ENCODE peak calls at places on chromosomes 16 and 17, in five cellular contexts. One of them, this sample, is unnamed.

GRCh38 chr17:4003501-4004421 is 39.5 kb upstream of the ATP2A3 start:
- DNase-seq in ascending aorta: peak; percentile 63
- DNase-seq in PC-3: no peak
- DNase-seq in fibroblast of lung: no peak
- DNase-seq in Caco-2: peak; percentile 89
- DNase-seq in this sample: no peak

GRCh38 chr16:55370762-55371482 is 46.9 kb downstream of the IRX6 start:
- DNase-seq in ascending aorta: peak; percentile 79
- DNase-seq in PC-3: peak; percentile 22
- DNase-seq in fibroblast of lung: peak; percentile 22
- DNase-seq in Caco-2: peak; percentile 68
- DNase-seq in this sample: peak; percentile 45

GRCh38 chr16:83952587-83952939 is 477 bp upstream of the OSGIN1 start:
- DNase-seq in fibroblast of lung: no peak
- DNase-seq in ascending aorta: no peak
- DNase-seq in PC-3: peak; percentile 74
- DNase-seq in Caco-2: no peak
- DNase-seq in this sample: peak; percentile 79

GRCh38 chr16:50640919-50641817 is 39.9 kb downstream of the SNX20 start:
- DNase-seq in PC-3: no peak
- DNase-seq in ascending aorta: no peak
- DNase-seq in Caco-2: no peak
- DNase-seq in fibroblast of lung: no peak
- DNase-seq in this sample: no peak

GRCh38 chr17:48513653-48514482 is 16.9 kb downstream of the HOXB1 start:
- DNase-seq in Caco-2: peak; percentile 82
- DNase-seq in PC-3: no peak
- DNase-seq in ascending aorta: no peak
- DNase-seq in fibroblast of lung: no peak
- DNase-seq in this sample: no peak

GRCh38 chr16:3220839-3221238 is 14.1 kb downstream of the ZNF200 start:
- DNase-seq in PC-3: no peak
- DNase-seq in Caco-2: no peak
- DNase-seq in ascending aorta: no peak
- DNase-seq in fibroblast of lung: no peak
- DNase-seq in this sample: no peak

GRCh38 chr17:46817151-46817900 is 1.2 kb downstream of the WNT3 start:
- DNase-seq in PC-3: no peak
- DNase-seq in ascending aorta: no peak
- DNase-seq in Caco-2: no peak
- DNase-seq in fibroblast of lung: no peak
- DNase-seq in this sample: no peak

GRCh38 chr16:14309906-14310305 is 238.8 kb downstream of the MRTFB start:
- DNase-seq in fibroblast of lung: peak; percentile 39
- DNase-seq in Caco-2: no peak
- DNase-seq in ascending aorta: no peak
- DNase-seq in PC-3: peak; percentile 68
- DNase-seq in this sample: peak; percentile 95

GRCh38 chr17:81265576-81265975 is 26.5 kb downstream of the NDUFAF8 start:
- DNase-seq in ascending aorta: no peak
- DNase-seq in Caco-2: no peak
- DNase-seq in fibroblast of lung: no peak
- DNase-seq in PC-3: no peak
- DNase-seq in this sample: no peak

GRCh38 chr17:78665952-78666920 is 89.0 kb upstream of the DNAH17 start:
- DNase-seq in ascending aorta: no peak
- DNase-seq in Caco-2: peak; percentile 66
- DNase-seq in PC-3: peak; percentile 10
- DNase-seq in fibroblast of lung: no peak
- DNase-seq in this sample: no peak

GRCh38 chr17:6075845-6076244 is 5.7 kb downstream of the WSCD1 start:
- DNase-seq in Caco-2: no peak
- DNase-seq in fibroblast of lung: no peak
- DNase-seq in PC-3: no peak
- DNase-seq in ascending aorta: no peak
- DNase-seq in this sample: no peak

GRCh38 chr16:2194852-2195315 is 1.5 kb downstream of the CASKIN1 start:
- DNase-seq in ascending aorta: no peak
- DNase-seq in PC-3: peak; percentile 64
- DNase-seq in Caco-2: peak; percentile 73
- DNase-seq in fibroblast of lung: peak; percentile 42
- DNase-seq in this sample: peak; percentile 19

GRCh38 chr17:6800422-6801027 is 24.5 kb downstream of the FBXO39 start:
- DNase-seq in ascending aorta: no peak
- DNase-seq in fibroblast of lung: no peak
- DNase-seq in PC-3: no peak
- DNase-seq in Caco-2: no peak
- DNase-seq in this sample: no peak

GRCh38 chr17:31598388-31598760 is 206.9 kb downstream of the RAB11FIP4 start:
- DNase-seq in Caco-2: no peak
- DNase-seq in ascending aorta: no peak
- DNase-seq in PC-3: no peak
- DNase-seq in fibroblast of lung: no peak
- DNase-seq in this sample: no peak

GRCh38 chr17:2271985-2272702 is 31.4 kb downstream of the SMG6 start:
- DNase-seq in fibroblast of lung: no peak
- DNase-seq in PC-3: no peak
- DNase-seq in ascending aorta: no peak
- DNase-seq in Caco-2: no peak
- DNase-seq in this sample: no peak

GRCh38 chr17:42818379-42818778 is 5.7 kb downstream of the BECN1 start:
- DNase-seq in ascending aorta: no peak
- DNase-seq in PC-3: no peak
- DNase-seq in fibroblast of lung: no peak
- DNase-seq in Caco-2: no peak
- DNase-seq in this sample: no peak

GRCh38 chr17:63519972-63520882 is 2.9 kb upstream of the KCNH6 start:
- DNase-seq in PC-3: peak; percentile 31
- DNase-seq in ascending aorta: no peak
- DNase-seq in fibroblast of lung: no peak
- DNase-seq in Caco-2: no peak
- DNase-seq in this sample: no peak

GRCh38 chr16:3514621-3515020 is 13.8 kb downstream of the CLUAP1 start:
- DNase-seq in ascending aorta: no peak
- DNase-seq in fibroblast of lung: peak; percentile 29
- DNase-seq in PC-3: no peak
- DNase-seq in Caco-2: no peak
- DNase-seq in this sample: no peak

GRCh38 chr16:49488336-49488735 is 114.7 kb downstream of the C16orf78 start:
- DNase-seq in fibroblast of lung: no peak
- DNase-seq in ascending aorta: no peak
- DNase-seq in Caco-2: no peak
- DNase-seq in PC-3: no peak
- DNase-seq in this sample: no peak

GRCh38 chr16:50067290-50067853 is 1.6 kb downstream of the HEATR3 start:
- DNase-seq in PC-3: peak; percentile 36
- DNase-seq in ascending aorta: no peak
- DNase-seq in fibroblast of lung: peak; percentile 69
- DNase-seq in Caco-2: no peak
- DNase-seq in this sample: peak; percentile 13

GRCh38 chr16:66592241-66592640 is 12.3 kb upstream of the CMTM3 start:
- DNase-seq in fibroblast of lung: no peak
- DNase-seq in Caco-2: no peak
- DNase-seq in ascending aorta: no peak
- DNase-seq in PC-3: no peak
- DNase-seq in this sample: no peak

GRCh38 chr16:66590322-66590721 is 11.1 kb downstream of the CMTM2 start:
- DNase-seq in fibroblast of lung: no peak
- DNase-seq in ascending aorta: no peak
- DNase-seq in PC-3: no peak
- DNase-seq in Caco-2: no peak
- DNase-seq in this sample: no peak

GRCh38 chr16:66587881-66588600 is 8.8 kb downstream of the CMTM2 start:
- DNase-seq in ascending aorta: no peak
- DNase-seq in Caco-2: no peak
- DNase-seq in fibroblast of lung: no peak
- DNase-seq in PC-3: no peak
- DNase-seq in this sample: no peak

GRCh38 chr16:66591018-66591417 is 11.8 kb downstream of the CMTM2 start:
- DNase-seq in fibroblast of lung: no peak
- DNase-seq in PC-3: no peak
- DNase-seq in ascending aorta: no peak
- DNase-seq in Caco-2: no peak
- DNase-seq in this sample: no peak

GRCh38 chr16:66588981-66589713 is 9.9 kb downstream of the CMTM2 start:
- DNase-seq in PC-3: peak; percentile 14
- DNase-seq in fibroblast of lung: peak; percentile 40
- DNase-seq in Caco-2: no peak
- DNase-seq in ascending aorta: no peak
- DNase-seq in this sample: no peak
- TF ChIP-seq CTCF in PC-3: peak; percentile 54
- TF ChIP-seq CTCF in fibroblast of lung: peak; percentile 68
- TF ChIP-seq CTCF in Caco-2: peak; percentile 33
- TF ChIP-seq CTCF in ascending aorta: peak; percentile 72
- TF ChIP-seq CTCF in this sample: peak; percentile 70

GRCh38 chr17:37493249-37494027 is 3.7 kb downstream of the DUSP14 start:
- DNase-seq in ascending aorta: no peak
- DNase-seq in PC-3: peak; percentile 86
- DNase-seq in fibroblast of lung: peak; percentile 77
- DNase-seq in Caco-2: no peak
- DNase-seq in this sample: peak; percentile 100
- H3K4me1 ChIP-seq in ascending aorta: peaks cover 3% of the 10 kb centered on the region
- H3K4me1 ChIP-seq in PC-3: peaks cover 35% of the 10 kb centered on the region
- H3K4me1 ChIP-seq in fibroblast of lung: peaks cover 21% of the 10 kb centered on the region
- H3K4me1 ChIP-seq in Caco-2: peaks cover 18% of the 10 kb centered on the region
- H3K4me1 ChIP-seq in this sample: peaks cover 12% of the 10 kb centered on the region

GRCh38 chr16:6970171-6970857 is 362.3 kb upstream of the RBFOX1 start:
- DNase-seq in Caco-2: no peak
- DNase-seq in ascending aorta: no peak
- DNase-seq in PC-3: no peak
- DNase-seq in fibroblast of lung: no peak
- DNase-seq in this sample: no peak

GRCh38 chr16:6967796-6968195 is 364.8 kb upstream of the RBFOX1 start:
- DNase-seq in fibroblast of lung: no peak
- DNase-seq in ascending aorta: no peak
- DNase-seq in Caco-2: no peak
- DNase-seq in PC-3: no peak
- DNase-seq in this sample: no peak

GRCh38 chr16:6964679-6965078 is 368.0 kb upstream of the RBFOX1 start:
- DNase-seq in fibroblast of lung: no peak
- DNase-seq in PC-3: no peak
- DNase-seq in Caco-2: no peak
- DNase-seq in ascending aorta: no peak
- DNase-seq in this sample: no peak

GRCh38 chr16:6966925-6967324 is 365.7 kb upstream of the RBFOX1 start:
- DNase-seq in fibroblast of lung: no peak
- DNase-seq in Caco-2: no peak
- DNase-seq in ascending aorta: no peak
- DNase-seq in PC-3: no peak
- DNase-seq in this sample: no peak

DNA sequence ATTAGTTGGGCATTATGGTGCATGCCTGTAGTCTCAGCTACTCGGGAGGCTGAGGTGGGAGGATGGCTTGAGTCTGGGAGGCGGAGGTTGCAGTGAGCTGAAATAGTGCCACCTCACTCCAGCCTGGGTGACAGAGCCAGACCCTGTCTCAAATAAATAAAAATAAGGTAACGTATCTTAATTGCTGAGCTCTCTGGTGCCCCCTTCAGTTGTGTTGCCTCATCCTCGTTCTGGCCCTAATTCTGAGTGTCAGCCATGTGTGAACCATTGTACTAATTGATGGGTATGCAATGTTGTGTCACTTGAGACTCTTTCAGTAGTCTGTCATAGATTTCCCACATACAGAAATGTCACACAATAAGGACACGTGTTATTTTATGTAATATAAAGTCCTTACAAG is 363.1 kb upstream of the RBFOX1 start:
- DNase-seq in ascending aorta: no peak
- DNase-seq in Caco-2: no peak
- DNase-seq in fibroblast of lung: no peak
- DNase-seq in PC-3: no peak
- DNase-seq in this sample: no peak
- TF ChIP-seq CTCF in ascending aorta: no peak
- TF ChIP-seq CTCF in Caco-2: no peak
- TF ChIP-seq CTCF in fibroblast of lung: no peak
- TF ChIP-seq CTCF in PC-3: no peak
- TF ChIP-seq CTCF in this sample: no peak

DNA sequence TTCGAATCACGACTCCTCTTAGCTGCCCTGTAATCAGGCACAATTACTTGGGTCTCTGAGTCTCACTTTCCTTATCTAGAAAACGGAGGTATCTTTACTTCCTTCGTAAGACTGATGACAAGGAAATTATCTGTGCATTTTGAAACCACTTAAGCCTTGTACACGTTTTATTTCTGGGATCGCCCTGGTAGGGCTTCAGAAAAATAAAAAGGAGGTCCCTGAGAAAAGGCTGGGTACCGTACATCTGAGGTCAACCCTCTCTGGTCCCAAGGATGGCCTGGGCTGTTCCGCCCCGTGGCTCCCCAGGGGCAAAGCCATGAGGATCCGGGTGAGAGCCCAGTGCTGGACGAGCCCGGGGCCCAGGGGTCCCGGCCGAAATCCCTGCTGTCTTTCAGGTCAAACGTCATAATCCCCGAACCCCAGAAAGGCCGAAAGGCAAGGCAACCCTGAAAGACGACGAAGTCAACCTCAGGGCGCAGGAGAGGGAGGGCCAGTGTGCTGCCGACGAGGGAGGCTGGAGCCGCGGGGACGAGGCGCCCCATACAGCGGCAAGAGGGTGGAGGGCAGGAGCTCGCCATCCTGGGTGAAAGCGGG is 689 bp upstream of the FUS start:
- DNase-seq in PC-3: no peak
- DNase-seq in ascending aorta: no peak
- DNase-seq in Caco-2: no peak
- DNase-seq in fibroblast of lung: no peak
- DNase-seq in this sample: no peak
- H3K4me1 ChIP-seq in PC-3: peaks cover 12% of the 10 kb centered on the region
- H3K4me1 ChIP-seq in ascending aorta: peaks cover 5% of the 10 kb centered on the region
- H3K4me1 ChIP-seq in Caco-2: no peaks in the 10 kb centered on the region
- H3K4me1 ChIP-seq in fibroblast of lung: peaks cover 7% of the 10 kb centered on the region
- H3K4me1 ChIP-seq in this sample: peaks cover 4% of the 10 kb centered on the region

This sample was measured in foreskin keratinocyte.